ENCODE peak calls at places on chromosomes 5 and 9, in four cellular contexts. D, Q, Y and G are unnamed samples.

GRCh38 chr9:126097679-126098078 is 228.9 kb upstream of the MVB12B start:
- DNase-seq in D (no peak), Q (no peak), Y (no peak), G (no peak)

GRCh38 chr5:14671414-14671813 is 6.9 kb downstream of the OTULIN start:
- DNase-seq in D (no peak), Q (no peak), Y (no peak), G (no peak)

GRCh38 chr5:89929834-89930233 is 479.7 kb downstream of the CETN3 start:
- DNase-seq in D (no peak), Q (peak), Y (no peak), G (no peak)

GRCh38 chr5:172564883-172565282 is 76.2 kb upstream of the NEURL1B start:
- DNase-seq in D (no peak), Q (no peak), Y (no peak), G (no peak)

GRCh38 chr5:154858972-154859950 is 834 bp downstream of the CNOT8 start:
- DNase-seq in D (no peak), Q (peak), Y (peak), G (no peak)

GRCh38 chr9:133949486-133950061 is 42.5 kb downstream of the VAV2 start:
- DNase-seq in D (no peak), Q (no peak), Y (no peak), G (no peak)

GRCh38 chr5:132747064-132747692 is at the start of gene CCNI2:
- DNase-seq in D (no peak), Q (peak), Y (no peak), G (no peak)

GRCh38 chr9:26863074-26863473 is 29.5 kb downstream of the CAAP1 start:
- DNase-seq in D (no peak), Q (peak), Y (peak), G (no peak)

GRCh38 chr5:127562252-127562651 is 44.8 kb downstream of the PRRC1 start:
- DNase-seq in D (no peak), Q (no peak), Y (peak), G (no peak)

GRCh38 chr9:23811633-23812032 is 14.4 kb downstream of the ELAVL2 start:
- DNase-seq in D (no peak), Q (no peak), Y (no peak), G (no peak)

GRCh38 chr9:96566401-96567202 is 53.0 kb downstream of the CDC14B start:
- DNase-seq in D (peak), Q (peak), Y (peak), G (no peak)

GRCh38 chr5:37580106-37580505 is 201.0 kb downstream of the WDR70 start:
- DNase-seq in D (no peak), Q (no peak), Y (no peak), G (no peak)

GRCh38 chr5:14155075-14155474 is 11.9 kb downstream of the TRIO start:
- DNase-seq in D (no peak), Q (no peak), Y (no peak), G (no peak)

GRCh38 chr9:136441681-136442245 is 2.1 kb upstream of the INPP5E start:
- DNase-seq in D (no peak), Q (no peak), Y (no peak), G (no peak)

GRCh38 chr5:78300464-78301045 is 6.1 kb upstream of the AP3B1 start:
- DNase-seq in D (peak), Q (peak), Y (peak), G (no peak)

GRCh38 chr5:55535199-55535905 is 588 bp upstream of the PLPP1 start:
- DNase-seq in D (no peak), Q (no peak), Y (no peak), G (no peak)

GRCh38 chr9:37036237-37037136 is 2.4 kb upstream of the PAX5 start:
- DNase-seq in D (no peak), Q (peak), Y (peak), G (no peak)

GRCh38 chr5:176628406-176629228 is 1.7 kb downstream of the SNCB start:
- DNase-seq in D (no peak), Q (no peak), Y (no peak), G (no peak)

GRCh38 chr5:176629317-176629852 is 949 bp downstream of the SNCB start:
- DNase-seq in D (no peak), Q (no peak), Y (no peak), G (no peak)

GRCh38 chr5:176631383-176631970 is 1.0 kb downstream of the EIF4E1B start:
- DNase-seq in D (no peak), Q (no peak), Y (no peak), G (no peak)

GRCh38 chr5:176630681-176631222 is 277 bp downstream of the EIF4E1B start:
- DNase-seq in D (no peak), Q (no peak), Y (no peak), G (no peak)

DNA sequence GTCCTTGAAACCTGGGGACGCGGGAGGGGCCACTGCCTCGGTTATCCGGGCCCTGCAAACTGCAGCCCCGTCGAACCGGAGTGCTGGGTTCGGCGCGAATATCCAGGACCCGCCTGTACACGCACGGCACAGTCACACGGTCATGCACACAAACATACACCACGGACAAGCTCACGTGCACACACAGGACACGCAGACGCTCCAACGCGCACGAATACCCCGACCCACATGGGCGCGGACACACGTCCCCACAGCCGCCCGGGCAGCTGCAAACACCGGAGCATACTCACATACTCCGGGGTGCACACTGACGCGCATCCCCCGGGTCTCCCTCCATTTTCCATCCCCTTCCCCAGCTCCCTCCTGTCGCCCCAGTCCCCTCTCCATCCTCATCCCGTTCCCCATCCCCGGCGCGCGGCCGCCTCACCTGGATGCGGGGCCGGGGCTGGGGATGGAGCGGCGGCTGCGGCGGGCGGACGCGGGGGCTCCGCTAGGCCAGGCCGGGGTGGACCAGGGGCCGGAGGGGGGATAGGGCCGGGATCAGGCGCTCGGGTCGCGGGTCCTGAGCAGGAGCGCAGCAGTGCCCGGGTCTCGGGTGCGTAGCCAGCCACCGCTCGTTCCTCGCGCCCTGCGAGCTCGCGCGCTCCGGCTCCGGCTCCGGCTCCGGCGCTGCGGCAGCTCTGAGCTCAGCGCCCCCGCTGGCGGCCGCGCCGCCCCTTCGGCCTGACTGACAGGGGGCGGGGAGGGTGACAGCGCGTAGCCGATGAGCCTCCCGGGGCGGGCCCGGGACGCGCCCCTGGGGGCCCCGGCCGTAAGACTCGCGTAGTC is at the start of the genes EIF4E1B and SNCB:
- DNase-seq in D (no peak), Q (peak), Y (peak), G (no peak)
- TF ChIP-seq EZH2 in D (no peak), Q (peak), Y (peak), G (peak)

GRCh38 chr5:73437126-73438047 is 11.2 kb downstream of the FOXD1 start:
- DNase-seq in D (peak), Q (peak), Y (peak), G (no peak)
- H3K4me3 ChIP-seq in D (peak), Q (peak), Y (peak), G (peak)

GRCh38 chr9:101736723-101737122 is 1.7 kb downstream of the GRIN3A start:
- DNase-seq in D (no peak), Q (peak), Y (no peak), G (no peak)

GRCh38 chr9:101738566-101739183 is at the start of gene GRIN3A:
- DNase-seq in D (no peak), Q (peak), Y (no peak), G (no peak)

GRCh38 chr9:101739311-101739710 is 864 bp upstream of the GRIN3A start:
- DNase-seq in D (no peak), Q (no peak), Y (no peak), G (no peak)

GRCh38 chr9:101737165-101737704 is 1.2 kb downstream of the GRIN3A start:
- DNase-seq in D (no peak), Q (no peak), Y (no peak), G (no peak)

DNA sequence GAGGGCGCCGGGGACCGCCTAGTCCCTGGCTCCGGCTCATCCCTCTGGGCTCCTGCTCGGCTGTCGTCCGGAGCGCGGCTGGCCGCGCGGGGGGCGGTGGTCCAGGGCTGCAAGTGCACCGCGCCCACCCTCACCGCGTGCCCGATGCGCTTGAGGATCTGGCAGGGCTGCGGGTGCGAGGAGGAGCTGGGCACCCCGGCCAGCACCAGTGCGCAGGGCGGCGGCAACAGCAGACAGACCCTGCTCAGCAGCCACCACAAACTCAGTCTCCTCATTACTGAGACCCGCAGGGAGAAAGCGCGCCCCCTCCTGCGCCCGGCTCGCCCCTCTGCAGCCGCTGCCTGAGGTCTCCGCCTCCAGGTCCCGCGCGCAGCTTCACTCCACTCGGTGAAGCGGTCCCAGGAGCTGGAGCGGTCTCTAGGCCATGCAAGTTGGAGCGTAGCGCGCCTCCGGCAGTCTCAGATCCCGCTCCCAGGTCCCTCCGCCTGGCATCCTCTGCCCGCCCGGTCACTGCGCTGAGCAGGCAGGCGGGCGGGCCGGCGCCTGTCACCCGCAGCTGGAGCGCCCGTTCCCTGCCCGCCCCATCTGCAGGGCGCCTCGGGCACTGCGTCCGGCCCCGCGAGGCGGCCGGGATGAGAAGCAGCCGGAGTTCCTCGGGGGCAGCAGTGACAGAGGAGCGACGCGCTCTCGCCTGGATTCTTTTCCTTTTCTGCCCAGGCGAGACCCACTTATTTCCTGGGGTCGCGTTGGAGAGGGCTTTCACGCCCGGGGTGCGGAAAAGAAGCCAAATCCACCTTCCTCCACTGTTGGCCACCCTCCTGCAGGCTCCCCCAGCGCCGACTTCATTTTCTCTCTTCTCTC is 512 bp downstream of the GRIN3A start:
- DNase-seq in D (no peak), Q (peak), Y (no peak), G (no peak)
- TF ChIP-seq EZH2 in D (no peak), Q (peak), Y (no peak), G (peak)

GRCh38 chr5:111017731-111018130 is 53.8 kb upstream of the TSLP start:
- DNase-seq in D (no peak), Q (peak), Y (peak), G (no peak)

GRCh38 chr5:111016801-111017200 is 54.7 kb upstream of the TSLP start:
- DNase-seq in D (no peak), Q (no peak), Y (peak), G (no peak)

DNA sequence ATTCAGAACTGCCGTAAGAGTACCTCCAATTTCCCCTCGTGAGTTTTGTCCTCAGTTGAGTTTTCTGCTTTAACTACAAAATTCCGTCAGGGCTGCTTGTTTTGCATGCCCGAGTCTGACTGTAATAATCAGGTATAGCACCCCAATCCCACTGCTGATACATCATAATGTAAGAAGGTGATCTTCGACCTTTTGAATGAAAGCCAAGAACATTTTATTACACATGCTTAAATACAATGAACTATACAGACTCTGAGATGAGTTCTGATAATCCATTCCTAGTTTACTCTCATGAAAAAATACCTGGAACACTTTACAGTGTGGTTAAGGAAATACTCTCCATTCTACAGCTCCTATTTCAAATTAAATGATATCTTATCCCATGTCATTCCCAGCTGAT is 49.2 kb upstream of the TSLP start:
- DNase-seq in D (no peak), Q (no peak), Y (no peak), G (no peak)
- H3K4me3 ChIP-seq in D (no peak), Q (no peak), Y (no peak), G (no peak)

GRCh38 chr9:130665431-130666392 is 1.3 kb downstream of the PRDM12 start:
- DNase-seq in D (no peak), Q (peak), Y (no peak), G (no peak)

GRCh38 chr9:130665029-130665430 is 636 bp downstream of the PRDM12 start:
- DNase-seq in D (no peak), Q (no peak), Y (no peak), G (no peak)

GRCh38 chr9:130663258-130664171 is 879 bp upstream of the PRDM12 start:
- DNase-seq in D (no peak), Q (peak), Y (no peak), G (no peak)

GRCh38 chr9:130662927-130663257 is 1.5 kb upstream of the PRDM12 start:
- DNase-seq in D (no peak), Q (no peak), Y (no peak), G (no peak)

GRCh38 chr9:130664191-130665028 is at the start of gene PRDM12:
- DNase-seq in D (no peak), Q (peak), Y (no peak), G (no peak)
- TF ChIP-seq EZH2 in D (no peak), Q (peak), Y (peak), G (peak)

DNA sequence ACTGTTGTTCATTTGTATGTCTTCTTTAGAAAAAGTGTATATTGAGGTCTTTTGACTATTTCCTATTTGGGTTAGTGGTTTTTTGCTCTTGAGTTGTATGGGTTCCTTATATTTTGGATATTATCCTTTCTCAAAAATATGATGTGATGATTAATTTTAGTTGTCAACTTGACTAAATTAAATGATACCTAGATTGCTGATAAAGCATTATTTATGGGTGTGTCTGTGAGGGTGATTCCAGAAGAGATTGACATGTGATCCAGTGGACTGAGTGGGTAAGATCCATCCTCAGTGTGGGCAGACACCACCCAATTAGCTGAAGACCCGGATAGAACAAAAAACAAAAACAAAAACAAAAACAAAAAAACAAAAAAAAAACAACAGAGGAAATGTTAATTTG is 115.1 kb upstream of the KIF2A start:
- DNase-seq in D (no peak), Q (no peak), Y (no peak), G (no peak)
- H3K4me3 ChIP-seq in D (no peak), Q (no peak), Y (no peak), G (no peak)

DNA sequence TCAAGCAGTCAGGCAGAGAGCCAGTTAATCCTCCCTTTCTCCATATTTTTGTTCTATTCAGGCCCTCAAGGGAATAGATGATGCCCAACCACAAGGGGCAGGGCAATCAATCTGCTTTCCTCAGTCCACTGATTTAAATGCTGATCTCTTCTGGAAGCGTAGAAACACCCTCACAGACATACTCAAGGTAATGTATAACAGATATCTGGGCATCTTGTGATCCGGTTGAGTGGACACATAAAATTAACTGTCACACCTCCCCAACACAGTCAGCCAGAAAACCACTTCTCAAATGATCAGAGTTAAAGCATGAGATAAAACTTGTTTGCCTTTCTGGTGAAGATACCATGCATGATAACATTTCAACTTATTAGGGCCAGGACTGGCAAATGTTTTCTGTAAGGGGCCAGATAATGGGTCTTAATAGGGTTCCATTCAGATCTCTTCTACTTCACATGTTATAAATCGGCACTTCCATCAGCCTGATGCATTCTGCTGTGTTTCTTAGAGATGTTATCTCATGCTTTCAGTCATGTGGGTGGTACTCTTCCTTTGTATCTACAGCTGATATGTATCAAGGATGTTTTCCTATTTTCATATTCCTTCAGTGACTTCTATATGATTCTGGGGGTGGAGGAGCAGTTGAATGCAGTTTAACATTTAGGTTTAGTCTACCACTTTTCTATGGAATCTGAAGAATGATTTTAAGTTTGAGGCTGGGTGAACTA is 58.9 kb upstream of the CNTLN start:
- DNase-seq in D (no peak), Q (no peak), Y (no peak), G (no peak)
- TF ChIP-seq EZH2 in D (no peak), Q (no peak), Y (no peak), G (no peak)

GRCh38 chr9:33202018-33202417 is 34.9 kb upstream of the B4GALT1 start:
- DNase-seq in D (no peak), Q (no peak), Y (no peak), G (no peak)

GRCh38 chr9:33193818-33194217 is 26.7 kb upstream of the B4GALT1 start:
- DNase-seq in D (no peak), Q (no peak), Y (no peak), G (peak)

GRCh38 chr9:33196736-33197135 is 29.6 kb upstream of the B4GALT1 start:
- DNase-seq in D (no peak), Q (peak), Y (no peak), G (no peak)

GRCh38 chr9:33197279-33197678 is 30.1 kb upstream of the B4GALT1 start:
- DNase-seq in D (no peak), Q (no peak), Y (no peak), G (no peak)

DNA sequence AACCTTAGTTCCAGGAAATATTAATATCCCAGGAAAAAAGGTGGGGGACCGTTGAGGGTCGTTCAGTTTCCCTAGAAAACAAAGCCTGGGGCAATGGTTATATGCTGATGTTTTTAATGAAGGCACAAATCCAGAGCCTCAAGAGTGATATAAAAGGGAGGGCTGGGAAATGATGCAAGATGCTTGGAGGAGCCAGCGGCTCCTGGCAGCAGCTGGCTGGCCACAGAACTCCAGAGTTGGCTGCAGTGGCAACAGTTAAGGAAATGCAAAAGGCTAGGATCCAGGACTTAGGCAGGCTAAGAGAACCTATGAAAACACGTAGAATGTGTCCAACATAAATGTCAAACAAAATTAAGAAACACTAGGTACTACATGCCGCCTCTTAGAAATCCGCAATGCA is 31.0 kb upstream of the B4GALT1 start:
- DNase-seq in D (no peak), Q (peak), Y (peak), G (no peak)
- H3K4me3 ChIP-seq in D (no peak), Q (peak), Y (no peak), G (no peak)

GRCh38 chr5:6201626-6202025 is 176.7 kb downstream of the MED10 start:
- DNase-seq in D (no peak), Q (peak), Y (no peak), G (no peak)
- TF ChIP-seq EZH2 in D (no peak), Q (no peak), Y (no peak), G (no peak)